ENCODE peak calls at places on chromosomes 3 and 15, in eight cellular contexts. One of them, this sample, is unnamed.

GRCh38 chr3:15899438-15899837 is 101.7 kb upstream of the ANKRD28 start:
- DNase-seq in NCI-H1436: no peak
- DNase-seq in stimulated activated CD8-positive, alpha-beta memory T cell treated with anti-CD3 and anti-CD28 coated beads, Interleukin-15, amount 100 ng/mL, for 1 hour: no peak
- DNase-seq in renal cortical epithelial cell: peak
- DNase-seq in T-helper 17 cell: no peak
- DNase-seq in astrocyte of the hippocampus: peak
- DNase-seq in ELR: peak
- DNase-seq in adrenal gland: no peak
- DNase-seq in this sample: no peak

GRCh38 chr15:91140561-91140960 is 40.5 kb downstream of the SV2B start:
- DNase-seq in NCI-H1436: no peak
- DNase-seq in stimulated activated CD8-positive, alpha-beta memory T cell treated with anti-CD3 and anti-CD28 coated beads, Interleukin-15, amount 100 ng/mL, for 1 hour: no peak
- DNase-seq in renal cortical epithelial cell: no peak
- DNase-seq in T-helper 17 cell: no peak
- DNase-seq in astrocyte of the hippocampus: no peak
- DNase-seq in ELR: no peak
- DNase-seq in adrenal gland: no peak
- DNase-seq in this sample: no peak

GRCh38 chr3:123157209-123157597 is 44.5 kb upstream of the SEC22A start:
- DNase-seq in NCI-H1436: no peak
- DNase-seq in stimulated activated CD8-positive, alpha-beta memory T cell treated with anti-CD3 and anti-CD28 coated beads, Interleukin-15, amount 100 ng/mL, for 1 hour: no peak
- DNase-seq in renal cortical epithelial cell: no peak
- DNase-seq in T-helper 17 cell: no peak
- DNase-seq in astrocyte of the hippocampus: no peak
- DNase-seq in ELR: no peak
- DNase-seq in adrenal gland: peak
- DNase-seq in this sample: no peak

GRCh38 chr15:89395461-89395875 is 60.8 kb upstream of the POLG start:
- DNase-seq in NCI-H1436: no peak
- DNase-seq in stimulated activated CD8-positive, alpha-beta memory T cell treated with anti-CD3 and anti-CD28 coated beads, Interleukin-15, amount 100 ng/mL, for 1 hour: no peak
- DNase-seq in renal cortical epithelial cell: no peak
- DNase-seq in T-helper 17 cell: no peak
- DNase-seq in astrocyte of the hippocampus: no peak
- DNase-seq in ELR: no peak
- DNase-seq in adrenal gland: peak
- DNase-seq in this sample: no peak

GRCh38 chr3:133996251-133996661 is 33.5 kb downstream of the SLCO2A1 start:
- DNase-seq in NCI-H1436: no peak
- DNase-seq in stimulated activated CD8-positive, alpha-beta memory T cell treated with anti-CD3 and anti-CD28 coated beads, Interleukin-15, amount 100 ng/mL, for 1 hour: no peak
- DNase-seq in renal cortical epithelial cell: no peak
- DNase-seq in T-helper 17 cell: no peak
- DNase-seq in astrocyte of the hippocampus: peak
- DNase-seq in ELR: no peak
- DNase-seq in adrenal gland: peak
- DNase-seq in this sample: no peak

GRCh38 chr3:131109156-131109555 is 82.5 kb downstream of the NEK11 start:
- DNase-seq in NCI-H1436: no peak
- DNase-seq in stimulated activated CD8-positive, alpha-beta memory T cell treated with anti-CD3 and anti-CD28 coated beads, Interleukin-15, amount 100 ng/mL, for 1 hour: no peak
- DNase-seq in renal cortical epithelial cell: no peak
- DNase-seq in T-helper 17 cell: no peak
- DNase-seq in astrocyte of the hippocampus: peak
- DNase-seq in ELR: no peak
- DNase-seq in adrenal gland: no peak
- DNase-seq in this sample: no peak

GRCh38 chr3:156449712-156450574 is 105.0 kb downstream of the SSR3 start:
- DNase-seq in NCI-H1436: no peak
- DNase-seq in stimulated activated CD8-positive, alpha-beta memory T cell treated with anti-CD3 and anti-CD28 coated beads, Interleukin-15, amount 100 ng/mL, for 1 hour: no peak
- DNase-seq in renal cortical epithelial cell: peak
- DNase-seq in T-helper 17 cell: no peak
- DNase-seq in astrocyte of the hippocampus: peak
- DNase-seq in ELR: peak
- DNase-seq in adrenal gland: peak
- DNase-seq in this sample: no peak

GRCh38 chr3:111286749-111287148 is 215.1 kb downstream of the NECTIN3 start:
- DNase-seq in NCI-H1436: no peak
- DNase-seq in stimulated activated CD8-positive, alpha-beta memory T cell treated with anti-CD3 and anti-CD28 coated beads, Interleukin-15, amount 100 ng/mL, for 1 hour: no peak
- DNase-seq in renal cortical epithelial cell: no peak
- DNase-seq in T-helper 17 cell: no peak
- DNase-seq in astrocyte of the hippocampus: no peak
- DNase-seq in ELR: no peak
- DNase-seq in adrenal gland: no peak
- DNase-seq in this sample: no peak

GRCh38 chr3:152707314-152707713 is 127.6 kb upstream of the P2RY1 start:
- DNase-seq in NCI-H1436: no peak
- DNase-seq in stimulated activated CD8-positive, alpha-beta memory T cell treated with anti-CD3 and anti-CD28 coated beads, Interleukin-15, amount 100 ng/mL, for 1 hour: no peak
- DNase-seq in renal cortical epithelial cell: no peak
- DNase-seq in T-helper 17 cell: no peak
- DNase-seq in astrocyte of the hippocampus: no peak
- DNase-seq in ELR: no peak
- DNase-seq in adrenal gland: no peak
- DNase-seq in this sample: no peak

GRCh38 chr3:13544293-13544831 is 4.6 kb upstream of the FBLN2 start:
- DNase-seq in NCI-H1436: no peak
- DNase-seq in stimulated activated CD8-positive, alpha-beta memory T cell treated with anti-CD3 and anti-CD28 coated beads, Interleukin-15, amount 100 ng/mL, for 1 hour: peak
- DNase-seq in renal cortical epithelial cell: peak
- DNase-seq in T-helper 17 cell: peak
- DNase-seq in astrocyte of the hippocampus: peak
- DNase-seq in ELR: peak
- DNase-seq in adrenal gland: no peak
- DNase-seq in this sample: no peak

GRCh38 chr3:129417354-129417753 is 11.1 kb downstream of the EFCAB12 start:
- DNase-seq in NCI-H1436: no peak
- DNase-seq in stimulated activated CD8-positive, alpha-beta memory T cell treated with anti-CD3 and anti-CD28 coated beads, Interleukin-15, amount 100 ng/mL, for 1 hour: no peak
- DNase-seq in renal cortical epithelial cell: peak
- DNase-seq in T-helper 17 cell: no peak
- DNase-seq in astrocyte of the hippocampus: peak
- DNase-seq in ELR: no peak
- DNase-seq in adrenal gland: no peak
- DNase-seq in this sample: no peak

GRCh38 chr15:101497017-101497416 is 7.5 kb upstream of the PCSK6 start:
- DNase-seq in NCI-H1436: no peak
- DNase-seq in stimulated activated CD8-positive, alpha-beta memory T cell treated with anti-CD3 and anti-CD28 coated beads, Interleukin-15, amount 100 ng/mL, for 1 hour: no peak
- DNase-seq in renal cortical epithelial cell: no peak
- DNase-seq in T-helper 17 cell: no peak
- DNase-seq in astrocyte of the hippocampus: no peak
- DNase-seq in ELR: no peak
- DNase-seq in adrenal gland: peak
- DNase-seq in this sample: no peak

This sample was measured in lower lobe of right lung.